ENCODE peak calls at places on chromosome 10, in four cellular contexts. E is left ventricle myocardium inferior, W is Peyer's patch, R is colonic mucosa. X is an unnamed sample. For H3K4me1, the result is how much of the 10 kb centered on the place peaks cover.

GRCh38 chr10:88875081-88875480 is 5.0 kb upstream of the STAMBPL1 start:
- DNase-seq in E (no peak), W (no peak), R (no peak), X (no peak)

GRCh38 chr10:46550795-46551700 is 5.4 kb downstream of the GPRIN2 start:
- DNase-seq in E (peak), W (peak), R (no peak), X (peak)

GRCh38 chr10:113232928-113233511 is 283.0 kb downstream of the TCF7L2 start:
- DNase-seq in E (no peak), W (no peak), R (no peak), X (no peak)

GRCh38 chr10:44017483-44018145 is 367.3 kb downstream of the CXCL12 start:
- DNase-seq in E (no peak), W (no peak), R (no peak), X (no peak)

GRCh38 chr10:124043310-124044142 is 49.9 kb downstream of the CHST15 start:
- DNase-seq in E (no peak), W (no peak), R (no peak), X (no peak)

GRCh38 chr10:7378602-7379403 is 32.0 kb downstream of the SFMBT2 start:
- DNase-seq in E (no peak), W (no peak), R (no peak), X (peak)

GRCh38 chr10:110226555-110226925 is 19.1 kb downstream of the MXI1 start:
- DNase-seq in E (peak), W (peak), R (peak), X (peak)

GRCh38 chr10:91409869-91410637 is at the start of gene HECTD2:
- DNase-seq in E (peak), W (peak), R (peak), X (peak)

GRCh38 chr10:37831495-37832333 is 25.7 kb downstream of the ZNF248 start:
- DNase-seq in E (no peak), W (no peak), R (no peak), X (no peak)

GRCh38 chr10:52463831-52464230 is 149.8 kb downstream of the DKK1 start:
- DNase-seq in E (no peak), W (no peak), R (no peak), X (no peak)

DNA sequence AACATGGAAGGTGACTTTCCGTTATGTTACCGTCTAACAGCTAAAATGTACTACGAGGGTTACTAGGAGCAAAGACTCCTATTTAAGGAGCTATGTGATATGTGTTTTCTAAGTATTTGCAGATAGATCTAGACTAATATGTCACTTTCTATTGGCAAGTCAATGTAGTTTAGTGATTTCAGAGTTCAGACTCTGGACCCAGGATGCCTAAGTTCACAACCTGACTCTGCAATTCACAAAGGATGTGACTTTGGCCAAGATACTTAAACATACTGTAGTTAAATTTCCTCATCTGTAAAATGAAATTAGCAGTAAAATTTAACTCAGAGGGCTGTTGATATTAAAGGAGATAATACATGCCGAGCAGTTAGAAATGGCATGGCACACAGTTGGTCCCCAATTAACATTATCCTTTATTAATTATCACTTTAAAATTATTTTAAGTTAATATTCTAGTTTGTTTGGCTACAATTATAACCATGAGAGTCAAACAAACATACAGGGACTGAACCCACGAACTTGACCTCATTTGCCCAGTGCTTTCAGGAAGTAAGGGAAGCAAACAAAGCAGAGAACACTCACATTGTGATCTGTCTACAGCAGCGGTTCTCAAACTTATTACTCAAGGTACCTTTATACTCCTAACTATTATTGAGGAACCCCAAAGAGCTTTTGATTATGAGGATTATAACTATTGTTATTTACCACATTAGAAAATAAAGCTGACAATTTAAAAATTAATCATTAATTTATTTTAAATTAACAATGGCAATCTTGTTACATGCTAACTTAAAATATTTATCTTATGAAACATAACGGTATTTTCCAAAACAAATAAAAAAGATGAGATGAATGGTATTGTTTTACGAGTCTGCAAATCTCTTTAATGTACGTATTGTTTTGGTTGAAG is 94.4 kb downstream of the ANK3 start:
- DNase-seq in E (no peak), W (no peak), R (no peak), X (no peak)
- H3K4me1 ChIP-seq in E (half or more), W (under half), R (under half), X (under half)

DNA sequence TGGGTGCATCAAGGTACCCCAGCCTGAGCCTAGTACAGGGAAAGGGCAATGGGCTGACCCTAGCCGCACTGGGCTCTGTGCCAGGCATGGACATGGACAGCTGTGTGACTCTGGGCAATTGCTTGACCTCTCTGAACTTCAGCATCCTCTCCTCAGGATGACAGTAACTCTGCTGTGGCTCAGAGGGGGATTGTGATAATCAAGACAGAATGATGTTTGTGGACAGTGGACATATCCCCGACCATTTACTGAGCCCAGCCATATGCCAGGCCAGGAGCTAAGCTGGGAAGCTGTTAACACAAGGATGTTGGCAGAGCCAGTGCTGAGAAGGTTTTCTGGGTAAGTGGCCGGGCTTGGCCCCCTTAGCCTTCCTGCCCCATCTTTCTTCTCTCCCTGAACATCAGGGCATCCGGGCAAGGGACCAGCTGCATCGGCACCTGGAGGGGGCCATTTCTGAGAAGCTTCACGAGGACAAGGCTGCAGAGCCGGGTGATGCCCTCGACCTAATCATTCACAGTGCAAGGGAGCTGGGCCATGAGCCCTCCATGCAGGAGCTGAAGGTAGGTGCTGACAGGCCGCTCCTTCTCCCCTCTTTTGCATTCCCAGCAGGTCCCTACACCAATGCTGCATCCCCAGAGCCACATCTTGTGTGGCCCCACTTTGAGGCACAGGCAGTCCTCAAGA is 3.5 kb downstream of the CYP26C1 start:
- DNase-seq in E (no peak), W (no peak), R (no peak), X (no peak)
- H3K4me1 ChIP-seq in E (half or more), W (under half), R (under half), X (under half)

GRCh38 chr10:29772403-29772802 is 137.6 kb upstream of the SVIL start:
- DNase-seq in E (no peak), W (no peak), R (no peak), X (no peak)
- H3K4me1 ChIP-seq in E (under half), W (under half), R (under half), X (under half)

DNA sequence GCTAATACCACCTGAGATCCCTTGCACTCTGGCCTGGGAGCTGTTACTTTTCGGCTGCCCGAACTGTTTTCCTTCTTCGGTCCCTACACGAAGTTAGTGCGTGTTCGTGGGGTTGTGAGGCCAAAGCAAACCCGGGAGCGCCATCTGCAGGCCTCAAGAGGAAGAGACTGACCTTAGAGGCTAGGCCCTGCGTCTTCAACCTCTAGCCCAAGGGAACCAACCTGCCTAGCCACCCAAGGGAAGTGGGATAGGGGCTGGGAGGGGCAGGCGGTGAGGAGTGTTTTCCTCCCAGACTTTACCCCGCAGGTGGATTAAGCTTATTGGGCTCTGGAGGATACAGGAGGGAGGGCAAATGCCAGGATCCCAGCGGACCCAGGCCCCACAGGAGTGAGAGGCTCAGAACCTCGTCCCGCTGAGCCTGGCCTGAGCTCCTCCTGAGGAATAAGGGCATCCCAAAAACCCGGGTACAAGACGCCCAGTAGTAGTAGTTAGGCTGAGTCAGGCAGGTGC is 1.7 kb upstream of the PAX2 start:
- DNase-seq in E (no peak), W (no peak), R (no peak), X (peak)
- H3K4me1 ChIP-seq in E (half or more), W (under half), R (under half), X (half or more)

GRCh38 chr10:125120046-125120710 is 40.2 kb downstream of the CTBP2 start:
- DNase-seq in E (no peak), W (peak), R (no peak), X (peak)
- H3K4me1 ChIP-seq in E (half or more), W (under half), R (under half), X (half or more)